ENCODE peak calls at places on chromosomes 16 and 17, in nine cellular contexts. F, M, Z, V, S, H, O, D and J are unnamed samples.

GRCh38 chr16:75620326-75621169 is 2.5 kb downstream of the ADAT1 start:
- DNase-seq in F (no peak), M (no peak), Z (no peak), V (no peak), S (peak; percentile 29), H (peak; percentile 24), O (no peak), D (peak; percentile 48), J (no peak)

GRCh38 chr16:23395732-23396131 is 57.3 kb downstream of the COG7 start:
- DNase-seq in F (no peak), M (no peak), Z (no peak), V (no peak), S (no peak), H (no peak), O (no peak), D (no peak), J (no peak)

GRCh38 chr17:64146418-64147109 is 16.6 kb upstream of the ERN1 start:
- DNase-seq in F (peak; percentile 71), M (peak; percentile 60), Z (peak; percentile 61), V (peak; percentile 72), S (peak; percentile 47), H (peak; percentile 47), O (peak; percentile 47), D (peak; percentile 40), J (no peak)

GRCh38 chr16:16042076-16042475 is 92.7 kb downstream of the ABCC1 start:
- DNase-seq in F (peak; percentile 81), M (peak; percentile 53), Z (peak; percentile 45), V (no peak), S (no peak), H (no peak), O (no peak), D (no peak), J (no peak)

GRCh38 chr17:75749545-75750389 is 15.2 kb downstream of the GALK1 start:
- DNase-seq in F (peak; percentile 62), M (peak; percentile 88), Z (peak; percentile 68), V (peak; percentile 90), S (peak; percentile 90), H (peak; percentile 76), O (peak; percentile 60), D (peak; percentile 86), J (peak; percentile 95)

GRCh38 chr16:54361813-54362212 is 75.2 kb upstream of the IRX3 start:
- DNase-seq in F (no peak), M (no peak), Z (no peak), V (no peak), S (no peak), H (no peak), O (no peak), D (no peak), J (no peak)

GRCh38 chr17:19686400-19687090 is 29.8 kb downstream of the SLC47A2 start:
- DNase-seq in F (no peak), M (no peak), Z (no peak), V (no peak), S (no peak), H (no peak), O (no peak), D (no peak), J (no peak)

GRCh38 chr16:69393898-69394849 is 8.4 kb upstream of the TERF2 start:
- DNase-seq in F (no peak), M (no peak), Z (no peak), V (no peak), S (no peak), H (no peak), O (no peak), D (no peak), J (no peak)

GRCh38 chr16:35737076-35737475 is 2277.7 kb downstream of the TP53TG3F start:
- DNase-seq in F (no peak), M (no peak), Z (no peak), V (no peak), S (no peak), H (no peak), O (no peak), D (no peak), J (no peak)

GRCh38 chr17:68707032-68707431 is 105.9 kb upstream of the FAM20A start:
- DNase-seq in F (peak; percentile 17), M (no peak), Z (peak; percentile 16), V (no peak), S (no peak), H (no peak), O (no peak), D (no peak), J (no peak)

GRCh38 chr17:73773702-73774101 is 129.5 kb upstream of the SDK2 start:
- DNase-seq in F (no peak), M (no peak), Z (no peak), V (no peak), S (no peak), H (no peak), O (no peak), D (no peak), J (no peak)

GRCh38 chr16:57618306-57619132 is 9.9 kb upstream of the ADGRG1 start:
- DNase-seq in F (no peak), M (no peak), Z (peak; percentile 84), V (no peak), S (no peak), H (no peak), O (no peak), D (no peak), J (peak; percentile 39)

GRCh38 chr17:5237541-5238016 is 2.9 kb upstream of the SCIMP start:
- DNase-seq in F (peak; percentile 36), M (peak; percentile 26), Z (peak; percentile 83), V (no peak), S (peak; percentile 45), H (no peak), O (no peak), D (no peak), J (no peak)

GRCh38 chr17:18105595-18105994 is 3.0 kb upstream of the MYO15A start:
- DNase-seq in F (no peak), M (no peak), Z (no peak), V (no peak), S (no peak), H (no peak), O (no peak), D (no peak), J (no peak)

GRCh38 chr16:3963203-3963602 is 82.7 kb upstream of the CREBBP start:
- DNase-seq in F (no peak), M (no peak), Z (no peak), V (no peak), S (peak; percentile 40), H (peak; percentile 60), O (no peak), D (peak; percentile 9), J (no peak)

GRCh38 chr16:77834600-77834963 is 46.2 kb downstream of the VAT1L start:
- DNase-seq in F (peak; percentile 69), M (no peak), Z (no peak), V (no peak), S (no peak), H (no peak), O (no peak), D (no peak), J (no peak)

GRCh38 chr16:57271063-57271345 is 13.5 kb downstream of the PLLP start:
- DNase-seq in F (no peak), M (no peak), Z (no peak), V (no peak), S (no peak), H (no peak), O (no peak), D (no peak), J (no peak)

GRCh38 chr17:29732613-29733012 is 109.9 kb upstream of the CORO6 start:
- DNase-seq in F (no peak), M (no peak), Z (no peak), V (no peak), S (no peak), H (no peak), O (no peak), D (no peak), J (no peak)

GRCh38 chr16:68000450-68000849 is 1.2 kb upstream of the DPEP2 start:
- DNase-seq in F (no peak), M (no peak), Z (no peak), V (no peak), S (no peak), H (no peak), O (no peak), D (no peak), J (no peak)

GRCh38 chr16:56558024-56558747 is 6.7 kb upstream of the MT4 start:
- DNase-seq in F (peak; percentile 77), M (no peak), Z (peak; percentile 93), V (peak; percentile 30), S (no peak), H (no peak), O (peak; percentile 69), D (no peak), J (peak; percentile 53)

GRCh38 chr16:85868495-85868894 is 30.5 kb upstream of the IRF8 start:
- DNase-seq in F (no peak), M (no peak), Z (no peak), V (no peak), S (no peak), H (no peak), O (no peak), D (no peak), J (no peak)

GRCh38 chr17:66507103-66507923 is 204.9 kb downstream of the PRKCA start:
- DNase-seq in F (peak; percentile 87), M (no peak), Z (peak; percentile 85), V (peak; percentile 24), S (no peak), H (no peak), O (no peak), D (no peak), J (no peak)

GRCh38 chr17:8212312-8213180 is 2.2 kb upstream of the AURKB start:
- DNase-seq in F (no peak), M (no peak), Z (peak; percentile 62), V (no peak), S (no peak), H (no peak), O (no peak), D (no peak), J (no peak)

GRCh38 chr17:32331243-32332040 is 10.5 kb downstream of the C17orf75 start:
- DNase-seq in F (no peak), M (no peak), Z (no peak), V (no peak), S (no peak), H (no peak), O (no peak), D (no peak), J (no peak)

GRCh38 chr16:66516808-66517585 is 32.9 kb downstream of the TK2 start:
- DNase-seq in F (peak; percentile 98), M (peak; percentile 97), Z (peak; percentile 99), V (peak; percentile 96), S (peak; percentile 84), H (peak; percentile 47), O (peak; percentile 93), D (peak; percentile 57), J (peak; percentile 97)

GRCh38 chr17:75679706-75680201 is 12.6 kb downstream of the SAP30BP start:
- DNase-seq in F (peak; percentile 64), M (no peak), Z (peak; percentile 92), V (no peak), S (no peak), H (no peak), O (peak; percentile 61), D (no peak), J (no peak)

GRCh38 chr16:75198135-75198600 is 8.8 kb downstream of the CTRB2 start:
- DNase-seq in F (no peak), M (no peak), Z (no peak), V (no peak), S (no peak), H (no peak), O (no peak), D (no peak), J (peak; percentile 37)

GRCh38 chr17:49497147-49498036 is 2.3 kb downstream of the NGFR start:
- DNase-seq in F (peak; percentile 18), M (peak; percentile 62), Z (no peak), V (peak; percentile 66), S (no peak), H (no peak), O (no peak), D (no peak), J (no peak)

GRCh38 chr16:76194621-76195015 is 82.6 kb upstream of the CNTNAP4 start:
- DNase-seq in F (peak; percentile 40), M (no peak), Z (peak; percentile 74), V (no peak), S (no peak), H (no peak), O (no peak), D (no peak), J (no peak)

GRCh38 chr16:50520451-50521245 is 27.5 kb upstream of the NKD1 start:
- DNase-seq in F (no peak), M (no peak), Z (no peak), V (no peak), S (no peak), H (no peak), O (peak; percentile 62), D (no peak), J (peak; percentile 4)

GRCh38 chr17:61291457-61292311 is 108.0 kb upstream of the TBX2 start:
- DNase-seq in F (no peak), M (no peak), Z (peak; percentile 24), V (no peak), S (no peak), H (no peak), O (no peak), D (no peak), J (no peak)